ENCODE peak calls at places on chromosomes 7 and 10, in five cellular contexts. V is endothelial cell of umbilical vein, C is IMR-90, S is ovary, O is A549. N is an unnamed sample.

GRCh38 chr10:38070501-38070900 is 23.6 kb upstream of the ZNF37A start:
- DNase-seq in S (no peak), C (no peak), O (no peak), V (no peak), N (no peak)

GRCh38 chr7:17910377-17910776 is 29.9 kb downstream of the SNX13 start:
- DNase-seq in O (no peak), V (no peak), C (no peak), S (no peak), N (no peak)

GRCh38 chr10:88661577-88661976 is 2.7 kb upstream of the LIPF start:
- DNase-seq in S (no peak), V (no peak), O (no peak), C (no peak), N (no peak)

GRCh38 chr7:159197066-159197975 is 52.7 kb upstream of the VIPR2 start:
- DNase-seq in C (no peak), O (no peak), S (no peak), V (no peak), N (no peak)

GRCh38 chr10:8296090-8296741 is 241.7 kb downstream of the GATA3 start:
- DNase-seq in V (no peak), O (no peak), C (no peak), S (no peak), N (no peak)

GRCh38 chr7:48426966-48427555 is 255.8 kb downstream of the ABCA13 start:
- DNase-seq in C (peak; percentile 44), O (peak; percentile 6), S (no peak), V (no peak), N (no peak)

GRCh38 chr10:126959906-126960685 is 54.9 kb downstream of the DOCK1 start:
- DNase-seq in O (no peak), V (no peak), S (no peak), C (no peak), N (no peak)

GRCh38 chr10:95356-96115 is 39.7 kb upstream of the ZMYND11 start:
- DNase-seq in S (no peak), C (no peak), V (no peak), O (no peak), N (no peak)

GRCh38 chr10:63466168-63466935 is 575 bp upstream of the JMJD1C start:
- DNase-seq in V (peak; percentile 77), S (no peak), C (peak; percentile 55), O (peak; percentile 33), N (no peak)

GRCh38 chr7:15461576-15461975 is 100.2 kb downstream of the AGMO start:
- DNase-seq in V (peak; percentile 52), O (no peak), C (peak; percentile 87), S (no peak), N (no peak)

GRCh38 chr7:38374507-38374906 is 101.1 kb upstream of the TARP start:
- DNase-seq in O (peak; percentile 39), S (no peak), C (peak; percentile 34), V (peak; percentile 70), N (peak; percentile 76)

GRCh38 chr7:96910484-96910883 is 94.9 kb upstream of the DLX6 start:
- DNase-seq in V (no peak), O (no peak), S (no peak), C (no peak), N (no peak)

GRCh38 chr10:61760943-61761824 is 98.5 kb downstream of the CABCOCO1 start:
- DNase-seq in O (no peak), S (no peak), V (peak; percentile 59), C (peak; percentile 87), N (no peak)

GRCh38 chr7:12809476-12809875 is 122.0 kb downstream of the ARL4A start:
- DNase-seq in S (no peak), C (no peak), O (no peak), V (no peak), N (no peak)

GRCh38 chr7:133478591-133479135 is 225.8 kb downstream of the EXOC4 start:
- DNase-seq in V (no peak), O (no peak), C (no peak), S (no peak), N (no peak)

GRCh38 chr7:20340839-20341238 is 10.1 kb downstream of the ITGB8 start:
- DNase-seq in O (no peak), V (no peak), C (no peak), S (no peak), N (no peak)

GRCh38 chr7:51727441-51727840 is 410.8 kb upstream of the COBL start:
- DNase-seq in V (no peak), O (no peak), C (no peak), S (no peak), N (no peak)

GRCh38 chr10:100562806-100563293 is 27.1 kb downstream of the HIF1AN start:
- DNase-seq in S (peak; percentile 21), V (no peak), O (peak; percentile 47), C (peak; percentile 37), N (no peak)

GRCh38 chr10:98067165-98067564 is 36.7 kb upstream of the CRTAC1 start:
- DNase-seq in S (no peak), O (no peak), C (no peak), V (no peak), N (no peak)

GRCh38 chr10:96236090-96236478 is 35.3 kb downstream of the BLNK start:
- DNase-seq in O (no peak), V (no peak), S (no peak), C (no peak), N (no peak)

GRCh38 chr10:14779053-14779649 is 4.5 kb upstream of the FAM107B start:
- DNase-seq in O (peak; percentile 18), C (peak; percentile 80), V (no peak), S (no peak), N (no peak)

GRCh38 chr7:135721198-135721820 is 6.7 kb downstream of the SLC13A4 start:
- DNase-seq in S (no peak), O (no peak), V (no peak), C (no peak), N (peak; percentile 30)

GRCh38 chr7:43977525-43977924 is 20.2 kb upstream of the SPDYE1 start:
- DNase-seq in C (no peak), V (no peak), O (no peak), S (no peak), N (no peak)

GRCh38 chr10:49831352-49832040 is 69.4 kb upstream of the OGDHL start:
- DNase-seq in O (no peak), C (peak; percentile 34), S (no peak), V (peak; percentile 88), N (no peak)

GRCh38 chr10:116756277-116756676 is 13.9 kb upstream of the HSPA12A start:
- DNase-seq in S (no peak), O (no peak), C (peak; percentile 11), V (no peak), N (no peak)

GRCh38 chr7:22549667-22550513 is 49.9 kb upstream of the STEAP1B start:
- DNase-seq in V (peak; percentile 13), C (peak; percentile 7), S (no peak), O (no peak), N (no peak)

GRCh38 chr7:127580612-127581011 is 4.8 kb downstream of the GCC1 start:
- DNase-seq in V (no peak), C (no peak), S (no peak), O (no peak), N (no peak)

GRCh38 chr10:119337796-119338432 is 130.5 kb downstream of the GRK5 start:
- DNase-seq in V (peak; percentile 38), O (no peak), S (no peak), C (peak; percentile 74), N (peak; percentile 15)

GRCh38 chr10:82438277-82438676 is 563.3 kb downstream of the NRG3 start:
- DNase-seq in C (no peak), V (no peak), S (no peak), O (no peak), N (no peak)

GRCh38 chr10:131127610-131128009 is 183.9 kb downstream of the TCERG1L start:
- DNase-seq in O (no peak), S (no peak), V (no peak), C (no peak), N (no peak)

GRCh38 chr10:31526681-31527080 is 207.7 kb downstream of the ZEB1 start:
- DNase-seq in S (no peak), O (no peak), V (peak; percentile 26), C (peak; percentile 27), N (no peak)

GRCh38 chr7:92613720-92614119 is 23.5 kb upstream of the FAM133B start:
- DNase-seq in S (no peak), O (no peak), V (no peak), C (no peak), N (no peak)

GRCh38 chr7:92614586-92615237 is 24.5 kb upstream of the FAM133B start:
- DNase-seq in S (no peak), V (no peak), O (no peak), C (peak; percentile 54), N (no peak)

GRCh38 chr7:92613214-92613613 is 23.0 kb upstream of the FAM133B start:
- DNase-seq in O (no peak), S (no peak), V (no peak), C (peak; percentile 51), N (no peak)

GRCh38 chr7:92612501-92612900 is 22.3 kb upstream of the FAM133B start:
- DNase-seq in O (no peak), C (peak; percentile 73), S (no peak), V (no peak), N (no peak)

GRCh38 chr7:92615861-92616260 is 25.7 kb upstream of the FAM133B start:
- DNase-seq in C (no peak), S (no peak), O (no peak), V (no peak), N (no peak)
- H3K27ac ChIP-seq in C (no peak overlapping the region), S (no peak overlapping the region), O (no peak overlapping the region), V (no peak overlapping the region), N (no peak overlapping the region)

GRCh38 chr10:44978570-44979280 is at the start of gene DEPP1:
- DNase-seq in V (peak; percentile 99), C (peak; percentile 93), S (peak; percentile 94), O (peak; percentile 69), N (peak; percentile 45)
- TF ChIP-seq POLR2A in V (peak; percentile 98), C (peak; percentile 97), S (peak; percentile 99), O (peak; percentile 56), N (peak; percentile 96)

GRCh38 chr10:125094826-125095225 is 65.5 kb downstream of the CTBP2 start:
- DNase-seq in V (no peak), S (peak; percentile 33), C (no peak), O (no peak), N (no peak)
- H3K4me1 ChIP-seq in V (peaks cover 5% of the 10 kb centered on the region), S (peaks cover 34% of the 10 kb centered on the region), C (peaks cover 39% of the 10 kb centered on the region), O (peaks cover 21% of the 10 kb centered on the region), N (peaks cover 12% of the 10 kb centered on the region)

DNA sequence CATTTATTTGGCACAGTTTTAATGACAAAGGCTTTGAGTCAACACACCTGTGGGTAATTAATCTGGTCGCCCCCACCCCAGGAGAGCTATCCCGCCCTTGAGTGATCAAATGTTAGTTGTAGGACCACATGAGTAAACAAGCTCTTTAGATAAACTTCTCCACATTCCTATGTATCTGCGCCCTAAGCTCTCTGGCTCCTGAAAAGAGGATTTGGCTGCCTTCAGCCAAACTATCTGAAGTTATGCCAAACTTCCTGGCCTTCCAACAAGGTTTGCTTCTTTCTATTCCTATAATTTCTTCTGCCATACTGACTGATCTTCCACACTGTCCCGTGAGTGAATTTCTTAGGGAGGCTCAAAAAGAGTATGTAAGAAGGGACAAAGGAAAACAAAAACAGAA is 134.2 kb downstream of the RALA start:
- DNase-seq in V (no peak), S (no peak), C (peak; percentile 28), O (no peak), N (no peak)
- H3K27ac ChIP-seq in V (no peak overlapping the region), S (no peak overlapping the region), C (no peak overlapping the region), O (no peak overlapping the region), N (no peak overlapping the region)